ENCODE peak calls at places on chromosomes 5 and 9, in five cellular contexts. T, C, Q, B and F are unnamed samples.

GRCh38 chr5:127112347-127112864 is 39.1 kb upstream of the C5orf63 start:
- DNase-seq in T (no peak), C (no peak), Q (no peak), B (no peak), F (no peak)

GRCh38 chr5:9122528-9122927 is 423.3 kb downstream of the SEMA5A start:
- DNase-seq in T (no peak), C (no peak), Q (no peak), B (no peak), F (no peak)

GRCh38 chr9:93217706-93218105 is 33.8 kb downstream of the WNK2 start:
- DNase-seq in C (no peak), B (no peak), T (peak), Q (no peak), F (no peak)

GRCh38 chr5:141742866-141743651 is 61.0 kb upstream of the ARAP3 start:
- DNase-seq in C (no peak), T (peak), B (no peak), Q (peak), F (no peak)

GRCh38 chr5:173454764-173455598 is 126.8 kb upstream of the STC2 start:
- DNase-seq in C (peak), Q (peak), T (peak), B (peak), F (peak)

GRCh38 chr9:83977196-83977595 is 2.8 kb downstream of the HNRNPK start:
- DNase-seq in Q (no peak), C (no peak), T (no peak), B (no peak), F (no peak)

GRCh38 chr9:86993830-86994229 is 46.5 kb upstream of the GAS1 start:
- DNase-seq in B (no peak), T (no peak), C (no peak), Q (no peak), F (no peak)

GRCh38 chr5:136132087-136132486 is 558 bp upstream of the SMAD5 start:
- DNase-seq in B (no peak), C (peak), T (peak), Q (no peak), F (no peak)

GRCh38 chr5:41776435-41776834 is 93.8 kb downstream of the OXCT1 start:
- DNase-seq in T (no peak), C (no peak), B (no peak), Q (peak), F (no peak)

GRCh38 chr9:134496413-134497282 is 145.0 kb upstream of the COL5A1 start:
- DNase-seq in C (no peak), B (no peak), Q (peak), T (no peak), F (peak)

GRCh38 chr9:5626727-5627634 is 1.9 kb upstream of the RIC1 start:
- DNase-seq in T (peak), C (no peak), Q (peak), B (no peak), F (no peak)

GRCh38 chr9:100714372-100715099 is 136.7 kb downstream of the CAVIN4 start:
- DNase-seq in T (peak), B (peak), Q (peak), C (no peak), F (no peak)

GRCh38 chr5:44388504-44389409 is 463 bp downstream of the FGF10 start:
- DNase-seq in B (no peak), C (peak), T (peak), Q (peak), F (peak)

GRCh38 chr5:41621420-41621819 is 111.0 kb upstream of the PLCXD3 start:
- DNase-seq in T (no peak), C (no peak), B (no peak), Q (no peak), F (no peak)

GRCh38 chr5:44387911-44388310 is 1.3 kb downstream of the FGF10 start:
- DNase-seq in Q (no peak), T (peak), B (no peak), C (no peak), F (no peak)

GRCh38 chr5:125412561-125413535 is 666.4 kb upstream of the ZNF608 start:
- DNase-seq in Q (peak), B (no peak), T (peak), C (peak), F (no peak)

GRCh38 chr5:137510671-137511070 is 11.5 kb upstream of the SPOCK1 start:
- DNase-seq in C (no peak), T (no peak), B (no peak), Q (no peak), F (no peak)

DNA sequence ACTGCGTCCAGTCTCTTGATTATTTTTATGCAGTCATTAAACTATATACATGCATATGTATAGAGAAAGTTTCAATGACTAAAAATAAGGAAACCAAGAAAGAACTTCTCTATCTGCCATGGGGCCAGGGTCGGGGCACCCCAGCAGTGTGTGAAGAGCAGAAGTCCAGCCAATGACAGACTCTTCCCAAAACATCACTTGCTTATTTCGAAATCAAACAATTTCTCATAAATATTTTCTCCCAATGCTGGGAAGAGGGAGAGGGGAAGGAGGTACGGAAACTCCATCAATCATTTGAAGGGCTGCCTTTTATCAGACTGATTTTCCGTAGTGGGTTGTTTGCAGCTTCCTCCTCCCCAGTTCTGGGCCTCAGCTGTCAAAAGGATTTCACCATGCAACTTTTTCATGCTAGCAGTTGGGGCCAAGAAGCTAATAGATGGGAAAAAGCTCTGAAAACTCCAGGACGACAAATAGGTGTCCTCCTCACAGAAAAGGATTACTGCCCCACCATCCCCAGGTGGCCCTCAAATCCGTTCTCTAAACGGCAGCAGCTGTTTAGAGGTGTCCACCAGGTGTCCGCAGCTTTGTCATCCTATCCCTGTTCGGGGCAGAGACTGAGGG is 617 bp upstream of the FPGS start:
- DNase-seq in T (no peak), C (peak), Q (peak), B (no peak), F (no peak)
- TF ChIP-seq CTCF in T (no peak), C (peak), Q (no peak), B (peak), F (no peak)

DNA sequence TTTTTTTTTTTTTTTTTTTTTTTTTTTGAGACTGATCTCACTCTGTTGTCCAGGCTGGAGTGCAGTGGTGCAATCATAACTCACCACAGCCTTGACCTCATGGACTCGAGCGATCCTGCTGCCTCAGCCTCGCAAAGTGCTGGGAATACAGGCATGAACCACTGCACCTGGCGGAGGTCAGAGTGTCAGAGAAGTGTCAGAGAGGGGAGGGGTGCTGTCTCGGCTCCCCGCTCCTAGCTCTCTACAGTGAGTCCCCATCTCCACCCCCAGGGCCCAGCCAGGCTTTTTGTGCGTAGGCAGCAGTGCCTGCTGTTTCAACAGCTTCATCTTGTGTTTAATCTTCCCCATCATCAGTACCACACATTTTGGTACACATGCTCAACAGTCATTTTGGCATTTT is 38.3 kb downstream of the SAR1B start:
- DNase-seq in T (no peak), B (no peak), Q (no peak), C (no peak), F (no peak)
- H3K27ac ChIP-seq in T (no peak), B (no peak), Q (no peak), C (no peak), F (no peak)

GRCh38 chr9:96688745-96689464 is 33.8 kb upstream of the PRXL2C start:
- DNase-seq in C (no peak), B (no peak), Q (no peak), T (no peak), F (no peak)

GRCh38 chr9:96691326-96691725 is 36.2 kb upstream of the PRXL2C start:
- DNase-seq in T (no peak), C (no peak), B (no peak), Q (no peak), F (no peak)

GRCh38 chr9:96688215-96688614 is 33.1 kb upstream of the PRXL2C start:
- DNase-seq in Q (no peak), B (no peak), T (no peak), C (no peak), F (no peak)

GRCh38 chr9:96680812-96681499 is 25.8 kb upstream of the PRXL2C start:
- DNase-seq in B (no peak), C (no peak), T (no peak), Q (no peak), F (no peak)

GRCh38 chr9:96686638-96687335 is 31.7 kb upstream of the PRXL2C start:
- DNase-seq in T (peak), B (no peak), C (peak), Q (peak), F (peak)
- H3K4me3 ChIP-seq in T (no peak), B (no peak), C (peak), Q (peak), F (peak)

GRCh38 chr5:143155445-143155844 is 248.0 kb downstream of the NR3C1 start:
- DNase-seq in C (no peak), B (no peak), T (no peak), Q (no peak), F (no peak)
- TF ChIP-seq CTCF in C (no peak), B (no peak), T (no peak), Q (no peak), F (no peak)

GRCh38 chr5:2582106-2582505 is 169.4 kb downstream of the IRX2 start:
- DNase-seq in B (no peak), T (no peak), C (no peak), Q (no peak), F (no peak)
- H3K27ac ChIP-seq in B (no peak), T (no peak), C (no peak), Q (no peak), F (no peak)

GRCh38 chr9:129383005-129383414 is 204.9 kb upstream of the IER5L start:
- DNase-seq in Q (peak), B (peak), C (no peak), T (peak), F (peak)
- H3K4me3 ChIP-seq in Q (peak), B (peak), C (peak), T (no peak), F (peak)

DNA sequence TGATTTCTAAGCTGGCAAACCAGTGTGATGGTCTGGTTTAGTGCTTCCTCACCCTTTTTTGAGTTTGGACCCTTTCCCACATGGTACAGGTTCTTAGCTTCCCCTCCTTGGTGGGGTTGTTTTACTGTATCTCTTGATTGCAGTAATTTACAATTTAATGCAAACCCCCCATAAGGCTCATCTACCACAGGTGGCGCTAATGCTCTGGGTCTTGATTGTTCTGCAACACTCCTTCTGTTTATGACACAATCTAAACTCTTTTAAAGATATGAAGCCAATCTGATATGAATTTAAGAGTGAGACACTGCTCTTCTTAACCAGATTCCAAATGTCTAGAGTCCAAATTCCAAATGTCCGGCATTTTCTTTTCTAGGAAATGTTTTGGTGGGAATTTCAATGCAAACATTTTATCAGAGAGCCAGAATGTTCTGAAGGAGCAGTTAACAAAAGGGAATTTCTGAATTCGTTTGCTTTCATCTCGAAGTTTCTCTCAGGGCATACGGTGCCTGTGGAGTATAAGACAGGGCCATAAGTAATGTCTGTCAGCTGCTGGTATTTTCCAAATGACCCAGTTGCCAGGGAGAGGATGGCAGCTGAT is 246.7 kb downstream of the ARHGAP26 start:
- DNase-seq in B (no peak), Q (peak), T (peak), C (peak), F (no peak)
- TF ChIP-seq CTCF in B (peak), Q (peak), T (peak), C (no peak), F (no peak)

DNA sequence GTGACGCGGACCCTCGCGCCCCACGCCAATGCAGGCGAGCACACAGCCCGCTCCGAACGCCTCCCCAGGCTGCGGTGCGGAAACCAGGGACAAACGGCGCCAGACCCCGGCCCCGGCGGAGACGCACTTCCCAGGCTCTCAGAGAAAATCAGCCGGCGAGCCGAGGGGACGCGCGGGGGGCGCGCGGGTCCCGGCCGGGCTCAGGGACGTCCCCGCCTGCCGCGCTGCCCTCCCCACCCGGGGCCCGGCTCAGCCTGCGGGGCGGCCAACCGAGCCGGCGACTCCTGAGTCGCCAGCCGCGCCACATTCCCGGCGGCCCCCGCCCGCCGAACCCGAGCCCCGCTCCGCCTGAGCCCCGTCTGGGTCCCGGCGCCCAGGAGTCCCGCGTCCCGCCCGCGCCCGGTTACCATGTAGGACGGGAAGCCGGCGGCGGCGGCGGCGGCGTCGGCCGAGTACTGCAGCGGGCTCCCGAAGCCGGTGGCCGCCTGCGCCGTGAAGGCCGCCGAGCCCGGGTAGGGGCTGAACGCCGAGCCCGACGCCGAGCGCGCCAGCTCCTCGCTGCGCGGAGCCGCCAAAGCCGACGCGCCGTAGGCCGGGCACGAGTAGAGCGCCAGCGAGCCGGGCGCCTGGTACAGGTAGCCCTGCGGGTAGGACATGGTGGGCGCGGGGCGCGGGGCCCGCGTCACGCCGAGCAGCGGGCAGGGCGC is 566 bp downstream of the IRX2 start:
- DNase-seq in T (no peak), Q (peak), B (no peak), C (no peak), F (peak)
- H3K27ac ChIP-seq in T (no peak), Q (peak), B (no peak), C (no peak), F (no peak)